ENCODE peak calls at places on chromosome 1, in four cellular contexts. V, S, Z and Y are unnamed samples. For H3K4me1, the result is how much of the 10 kb centered on the place peaks cover.

GRCh38 chr1:247409869-247410544 is 6.0 kb upstream of the NLRP3 start:
- DNase-seq in V (no peak), Z (no peak), S (no peak), Y (no peak)

GRCh38 chr1:11650331-11650991 is 3.8 kb downstream of the FBXO2 start:
- DNase-seq in V (peak), Z (peak), S (peak), Y (peak)

GRCh38 chr1:30196457-30196856 is 526.9 kb downstream of the MATN1 start:
- DNase-seq in V (no peak), S (no peak), Z (no peak), Y (no peak)

GRCh38 chr1:116064616-116065015 is 46.6 kb upstream of the MAB21L3 start:
- DNase-seq in V (no peak), Z (no peak), S (no peak), Y (no peak)

GRCh38 chr1:206032356-206033140 is 8.9 kb upstream of the CTSE start:
- DNase-seq in V (no peak), Z (no peak), S (no peak), Y (no peak)

GRCh38 chr1:111707906-111708305 is 31.3 kb downstream of the INKA2 start:
- DNase-seq in V (peak), Z (no peak), S (no peak), Y (peak)

GRCh38 chr1:99646885-99647284 is 972 bp downstream of the PALMD start:
- DNase-seq in S (no peak), Z (no peak), V (no peak), Y (no peak)

GRCh38 chr1:227917081-227917950 is 30.4 kb downstream of the WNT9A start:
- DNase-seq in Z (no peak), V (no peak), S (no peak), Y (peak)

GRCh38 chr1:116167625-116168276 is 56.6 kb downstream of the MAB21L3 start:
- DNase-seq in Z (no peak), S (no peak), V (peak), Y (no peak)

GRCh38 chr1:237220243-237220642 is 178.3 kb downstream of the RYR2 start:
- DNase-seq in Z (no peak), S (no peak), V (no peak), Y (no peak)

GRCh38 chr1:198936371-198937083 is 297.7 kb downstream of the PTPRC start:
- DNase-seq in V (no peak), Z (no peak), S (no peak), Y (no peak)

GRCh38 chr1:78420688-78421087 is 70.1 kb upstream of the PTGFR start:
- DNase-seq in V (no peak), S (no peak), Z (no peak), Y (no peak)

GRCh38 chr1:206770531-206771352 is at the start of gene IL19:
- DNase-seq in V (no peak), Z (no peak), S (no peak), Y (no peak)

GRCh38 chr1:110207831-110208230 is 2.3 kb upstream of the KCNC4 start:
- DNase-seq in V (peak), S (peak), Z (peak), Y (no peak)

GRCh38 chr1:60936052-60936619 is 146.2 kb upstream of the NFIA start:
- DNase-seq in S (no peak), V (no peak), Z (no peak), Y (no peak)

GRCh38 chr1:48250572-48250971 is 28.1 kb downstream of the SLC5A9 start:
- DNase-seq in Z (no peak), V (no peak), S (no peak), Y (no peak)

GRCh38 chr1:219317762-219318353 is 144.2 kb downstream of the LYPLAL1 start:
- DNase-seq in Z (no peak), S (no peak), V (no peak), Y (no peak)

GRCh38 chr1:236103646-236104218 is 38.6 kb upstream of the GPR137B start:
- DNase-seq in S (peak), Z (peak), V (no peak), Y (no peak)

GRCh38 chr1:241654019-241654418 is 1.9 kb downstream of the WDR64 start:
- DNase-seq in Z (no peak), V (no peak), S (no peak), Y (no peak)

GRCh38 chr1:33367488-33368405 is 46.8 kb upstream of the A3GALT2 start:
- DNase-seq in Z (peak), S (peak), V (peak), Y (peak)

GRCh38 chr1:14875781-14876564 is 277.5 kb downstream of the KAZN start:
- DNase-seq in V (no peak), Z (no peak), S (no peak), Y (no peak)

GRCh38 chr1:205629751-205630150 is 2.1 kb downstream of the ELK4 start:
- DNase-seq in Z (no peak), V (no peak), S (no peak), Y (no peak)

GRCh38 chr1:7265771-7266371 is 480.6 kb downstream of the CAMTA1 start:
- DNase-seq in S (peak), Z (no peak), V (no peak), Y (peak)

GRCh38 chr1:31409946-31410858 is 2.8 kb upstream of the SERINC2 start:
- DNase-seq in V (no peak), S (peak), Z (no peak), Y (no peak)

GRCh38 chr1:226798427-226799411 is 59.6 kb upstream of the ITPKB start:
- DNase-seq in S (no peak), V (peak), Z (peak), Y (no peak)

GRCh38 chr1:51644533-51645197 is 27.8 kb downstream of the OSBPL9 start:
- DNase-seq in Z (no peak), S (no peak), V (no peak), Y (no peak)

GRCh38 chr1:46547481-46548383 is 3.7 kb downstream of the KNCN start:
- DNase-seq in V (peak), S (no peak), Z (no peak), Y (peak)
- TF ChIP-seq CTCF in V (peak), S (peak), Z (peak), Y (peak)

GRCh38 chr1:178541396-178541795 is 28.5 kb downstream of the TEX35 start:
- DNase-seq in Z (no peak), S (no peak), V (peak), Y (no peak)
- H3K27ac ChIP-seq in Z (no peak), S (no peak), V (no peak), Y (no peak)

GRCh38 chr1:1003618-1004419 is 3.9 kb upstream of the HES4 start:
- DNase-seq in S (no peak), Z (no peak), V (peak), Y (peak)

GRCh38 chr1:1005774-1006304 is 5.9 kb upstream of the HES4 start:
- DNase-seq in S (no peak), Z (no peak), V (peak), Y (peak)

GRCh38 chr1:1006305-1007159 is 6.6 kb upstream of the HES4 start:
- DNase-seq in S (no peak), Z (no peak), V (peak), Y (peak)

GRCh38 chr1:1004420-1004779 is 4.5 kb upstream of the HES4 start:
- DNase-seq in S (no peak), V (no peak), Z (no peak), Y (peak)

GRCh38 chr1:1004780-1005697 is 5.1 kb upstream of the HES4 start:
- DNase-seq in S (no peak), Z (no peak), V (no peak), Y (peak)
- H3K4me1 ChIP-seq in S (under half), Z (under half), V (under half), Y (under half)

GRCh38 chr1:225567789-225568188 is 85.1 kb downstream of the ENAH start:
- DNase-seq in V (no peak), S (no peak), Z (no peak), Y (no peak)
- TF ChIP-seq CTCF in V (no peak), S (peak), Z (no peak), Y (no peak)

GRCh38 chr1:92858564-92859399 is 26.9 kb downstream of the RPL5 start:
- DNase-seq in V (no peak), Z (peak), S (peak), Y (no peak)

GRCh38 chr1:92857817-92858216 is 26.0 kb downstream of the RPL5 start:
- DNase-seq in V (no peak), Z (no peak), S (no peak), Y (no peak)

GRCh38 chr1:92862605-92863004 is 30.8 kb downstream of the RPL5 start:
- DNase-seq in V (no peak), Z (no peak), S (no peak), Y (no peak)

GRCh38 chr1:92855236-92855635 is 23.4 kb downstream of the RPL5 start:
- DNase-seq in V (no peak), Z (no peak), S (no peak), Y (no peak)

DNA sequence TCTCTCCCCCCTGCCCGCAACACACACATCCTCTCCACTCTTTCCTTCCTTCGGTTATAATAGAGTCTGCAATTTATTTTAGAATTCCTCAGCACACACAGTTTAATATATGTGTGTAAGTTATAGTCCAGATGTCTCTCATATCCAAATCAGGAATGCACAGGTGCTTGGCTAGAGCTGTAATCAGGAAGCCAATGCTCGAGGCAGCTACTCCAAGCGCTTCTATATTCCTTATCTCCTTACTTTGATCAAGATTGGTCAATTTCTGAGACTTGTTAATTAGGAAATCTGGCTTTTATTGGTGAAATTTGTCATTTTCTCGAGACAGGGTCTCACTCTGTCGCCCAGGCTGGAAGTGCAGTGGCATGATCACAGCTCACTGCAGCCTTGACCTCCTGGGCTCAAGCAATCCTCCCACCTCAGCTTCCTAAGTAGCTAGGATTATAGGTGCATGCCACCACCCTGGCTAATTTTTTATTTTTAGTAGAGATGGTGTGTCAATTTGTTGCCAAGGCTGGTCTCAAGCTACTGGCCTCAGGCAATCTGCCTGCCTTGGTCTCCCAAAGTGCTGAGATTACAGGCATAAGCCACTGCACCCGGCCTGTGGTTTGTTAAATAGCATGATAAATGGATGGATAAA is 27.7 kb downstream of the RPL5 start:
- DNase-seq in Z (no peak), V (no peak), S (no peak), Y (no peak)
- H3K27ac ChIP-seq in Z (no peak), V (no peak), S (no peak), Y (no peak)

DNA sequence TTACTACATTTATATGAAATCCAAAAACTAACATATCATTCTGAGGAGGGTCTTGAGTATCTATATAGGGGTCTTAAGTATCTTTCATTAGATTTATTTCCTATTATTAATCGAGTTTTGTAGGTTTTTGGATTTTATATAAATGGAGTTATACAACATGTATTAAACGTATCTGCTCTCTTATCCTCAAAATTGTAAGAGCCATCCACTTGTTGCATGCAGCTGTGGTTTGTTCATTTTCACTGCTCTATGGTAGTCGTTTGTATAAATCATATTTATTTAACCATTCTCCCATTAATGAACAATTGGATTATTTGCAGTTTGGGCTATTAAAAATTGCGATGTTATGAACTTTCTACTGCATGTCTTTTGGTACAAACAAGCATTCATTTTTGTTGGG is 97.1 kb downstream of the ENAH start:
- DNase-seq in Z (no peak), S (no peak), V (no peak), Y (no peak)
- H3K4me1 ChIP-seq in Z (under half), S (under half), V (under half), Y (under half)

DNA sequence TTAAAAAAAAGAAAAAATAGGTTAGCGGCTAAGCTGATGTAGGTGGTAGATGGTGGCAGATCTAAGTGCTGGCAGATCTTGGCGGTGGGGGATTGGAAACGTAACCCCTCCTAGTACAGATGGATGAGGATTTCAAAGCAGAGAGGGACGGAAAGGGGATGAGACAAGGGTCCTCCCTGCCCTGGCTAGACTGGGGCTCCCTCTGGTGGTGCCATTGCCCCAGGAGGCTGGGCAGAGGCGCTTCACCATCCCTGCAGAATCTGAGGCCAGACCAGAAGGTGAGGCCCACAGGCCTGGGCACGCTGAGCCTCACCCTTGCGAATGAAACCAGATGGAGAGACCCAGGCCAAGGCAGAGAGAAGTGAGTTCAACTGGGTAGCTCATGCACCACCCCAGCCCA is 7.0 kb upstream of the PLEKHA6 start:
- DNase-seq in S (no peak), V (no peak), Z (no peak), Y (no peak)
- TF ChIP-seq CTCF in S (peak), V (peak), Z (no peak), Y (peak)

GRCh38 chr1:164384262-164384661 is 174.7 kb upstream of the PBX1 start:
- DNase-seq in V (no peak), Z (no peak), S (no peak), Y (no peak)
- H3K27ac ChIP-seq in V (no peak), Z (no peak), S (no peak), Y (no peak)

DNA sequence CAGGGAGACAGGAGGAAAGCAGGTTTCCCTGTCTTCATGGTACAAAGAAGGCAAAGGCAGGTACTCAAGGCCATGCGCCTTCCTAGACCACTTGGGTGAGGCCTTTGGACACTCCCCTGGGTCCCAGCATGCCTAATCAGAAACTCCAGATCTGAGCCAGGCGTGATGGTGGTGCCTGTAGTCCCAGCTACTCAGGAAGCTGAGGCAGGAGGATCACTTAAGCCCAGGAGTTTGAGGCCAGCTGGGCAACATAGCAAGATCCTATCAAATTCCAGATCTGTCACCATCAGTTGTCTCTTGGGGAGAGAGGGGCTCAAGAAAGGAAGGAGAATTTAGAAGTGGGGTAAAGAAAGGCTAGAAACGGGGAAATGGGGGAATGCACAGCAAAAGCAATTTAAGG is 96.3 kb upstream of the SLC25A33 start:
- DNase-seq in Z (no peak), V (no peak), S (no peak), Y (no peak)
- H3K4me1 ChIP-seq in Z (under half), V (under half), S (under half), Y (under half)